ENCODE peak calls at places on chromosomes 1 and 21, in five cellular contexts. M is HCT116, Q is H1, P is WTC11, D is K562. T is an unnamed sample.

GRCh38 chr1:178371999-178372398 is 124.8 kb downstream of the CLEC20A start:
- DNase-seq in Q (no peak), M (no peak), P (no peak), D (no peak), T (no peak)

GRCh38 chr1:31759266-31760023 is 4.7 kb downstream of the ADGRB2 start:
- DNase-seq in P (no peak), D (no peak), M (no peak), Q (no peak), T (no peak)

GRCh38 chr21:36696640-36697472 is 2.1 kb upstream of the SIM2 start:
- DNase-seq in Q (peak; percentile 56), P (peak; percentile 47), M (no peak), D (no peak), T (no peak)

GRCh38 chr1:246971322-246971721 is 36.5 kb downstream of the ZNF695 start:
- DNase-seq in P (peak; percentile 65), D (no peak), Q (peak; percentile 82), M (no peak), T (no peak)

GRCh38 chr1:1426961-1427934 is 6.2 kb upstream of the ANKRD65 start:
- DNase-seq in P (peak; percentile 48), D (peak; percentile 78), Q (no peak), M (no peak), T (peak; percentile 17)

GRCh38 chr1:197917553-197917812 is 311 bp downstream of the LHX9 start:
- DNase-seq in M (no peak), D (no peak), Q (no peak), P (no peak), T (no peak)

GRCh38 chr1:65214340-65215027 is 66.5 kb downstream of the AK4 start:
- DNase-seq in Q (no peak), M (no peak), D (no peak), P (no peak), T (no peak)

GRCh38 chr1:116871772-116872146 is 38.0 kb upstream of the PTGFRN start:
- DNase-seq in M (no peak), D (no peak), P (no peak), Q (no peak), T (no peak)

GRCh38 chr1:216057080-216057479 is 366.2 kb downstream of the USH2A start:
- DNase-seq in D (no peak), P (no peak), Q (no peak), M (no peak), T (no peak)

DNA sequence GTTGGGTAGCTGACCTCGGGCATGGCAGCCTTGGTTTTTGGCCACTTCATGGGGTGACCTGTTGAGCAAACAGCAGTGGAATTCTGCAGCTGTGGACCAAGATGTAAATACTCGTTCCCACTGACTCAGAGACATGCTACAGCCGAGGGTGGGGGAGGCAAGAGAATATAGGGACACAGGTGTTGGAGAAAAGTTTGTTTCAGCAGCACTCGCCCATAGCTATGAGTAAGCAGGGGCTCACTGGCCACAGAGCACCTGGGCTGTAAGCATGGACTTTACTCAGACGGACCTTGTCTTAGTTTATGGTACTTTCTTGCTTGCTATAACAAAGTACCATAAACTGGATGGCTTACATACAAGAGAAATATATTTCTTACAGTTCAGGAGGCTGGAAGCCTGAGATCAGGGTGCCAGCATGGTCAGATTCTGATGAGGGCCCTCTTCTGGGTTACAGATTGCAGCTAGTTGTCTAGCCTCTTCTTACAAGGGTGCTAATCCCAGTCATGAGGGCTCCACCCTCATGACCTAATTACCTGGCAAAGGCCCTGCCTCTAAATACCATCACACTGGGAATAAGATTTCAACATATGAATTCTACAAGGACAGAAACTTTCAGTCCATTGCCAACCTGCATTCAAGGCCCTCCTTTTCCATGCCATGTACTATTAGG is 437.2 kb upstream of the DAB1 start:
- DNase-seq in D (no peak), M (no peak), Q (no peak), P (no peak), T (no peak)
- TF ChIP-seq SP1 in D (no peak), M (no peak), Q (no peak), P (no peak), T (no peak)

DNA sequence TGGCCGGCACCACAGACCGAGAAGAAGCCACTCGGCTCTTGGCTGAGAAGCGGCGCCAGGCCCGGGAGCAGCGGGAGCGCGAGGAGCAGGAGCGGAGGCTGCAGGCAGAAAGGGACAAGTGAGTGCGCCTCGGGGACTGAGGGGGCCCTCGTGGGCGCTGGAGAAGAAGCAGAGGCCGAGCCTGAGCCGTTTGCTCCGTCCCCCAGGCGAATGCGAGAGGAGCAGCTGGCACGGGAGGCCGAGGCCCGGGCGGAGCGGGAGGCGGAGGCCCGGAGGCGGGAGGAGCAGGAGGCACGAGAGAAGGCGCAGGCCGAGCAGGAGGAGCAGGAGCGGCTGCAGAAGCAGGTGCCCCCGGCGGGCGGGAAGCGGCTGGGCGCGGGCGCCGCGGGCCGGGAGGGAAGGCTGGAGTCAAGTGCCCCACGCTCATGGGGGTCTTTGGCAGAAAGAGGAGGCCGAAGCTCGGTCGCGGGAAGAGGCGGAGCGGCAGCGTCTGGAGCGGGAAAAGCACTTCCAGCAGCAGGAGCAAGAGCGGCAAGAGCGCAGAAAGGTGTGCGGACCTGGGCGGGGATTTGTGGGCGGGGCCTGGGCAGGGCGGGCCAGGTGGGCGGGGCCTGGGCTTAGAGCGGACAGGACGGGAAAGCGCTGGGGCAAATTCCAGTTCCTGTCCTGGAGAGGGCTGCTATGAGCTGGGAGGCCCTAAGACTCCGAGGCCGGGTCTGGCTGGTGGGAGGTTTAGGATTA is 22.7 kb downstream of the MAP7D1 start:
- DNase-seq in D (peak; percentile 84), M (no peak), Q (peak; percentile 89), P (peak; percentile 93), T (no peak)
- TF ChIP-seq SP1 in D (no peak), M (no peak), Q (no peak), P (peak; percentile 31), T (no peak)

GRCh38 chr1:233959971-233960710 is 55.7 kb downstream of the SLC35F3 start:
- DNase-seq in P (no peak), M (no peak), D (no peak), Q (no peak), T (no peak)
- TF ChIP-seq SP1 in P (no peak), M (no peak), D (no peak), Q (no peak), T (no peak)

GRCh38 chr1:206066479-206067171 is 13.7 kb downstream of the RHEX start:
- DNase-seq in Q (peak; percentile 16), P (no peak), D (peak; percentile 32), M (no peak), T (no peak)
- TF ChIP-seq SP1 in Q (no peak), P (no peak), D (no peak), M (no peak), T (no peak)

DNA sequence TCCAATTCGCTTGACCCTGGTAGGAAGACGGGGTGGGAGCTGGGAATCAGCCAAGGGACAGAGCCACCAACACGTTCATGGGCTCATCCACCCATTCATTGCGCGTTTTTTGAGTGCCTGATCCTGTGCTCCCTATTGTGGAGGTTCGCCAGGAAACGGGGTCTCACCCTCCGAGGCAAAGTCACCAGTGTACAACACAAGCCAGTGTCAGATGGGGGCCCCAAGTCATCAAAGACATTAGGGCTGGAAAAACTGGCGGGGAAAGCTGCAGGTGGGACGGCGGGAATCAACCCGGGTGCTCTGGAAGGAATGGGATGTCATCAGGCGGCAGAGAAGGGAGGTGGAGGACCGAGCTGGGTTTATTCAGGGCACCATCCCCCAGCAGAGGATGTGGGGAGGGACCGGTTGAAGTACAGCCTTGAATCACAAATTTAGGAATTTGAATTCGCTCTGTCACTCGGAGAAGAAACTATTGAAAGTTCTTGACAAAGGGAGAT is 667 bp upstream of the NID1 start:
- DNase-seq in D (no peak), P (peak; percentile 24), M (no peak), Q (no peak), T (no peak)
- TF ChIP-seq SP1 in D (no peak), P (no peak), M (no peak), Q (no peak), T (no peak)